ENCODE peak calls at places on chromosomes 1 and 21, in nine cellular contexts. R is K562, S is ovary, P is upper lobe of left lung, H is H1, N is tibial nerve, J is stomach, D is transverse colon, X is suprapubic skin. U is an unnamed sample. For H3K4me1, the result is how much of the 10 kb centered on the place peaks cover.

GRCh38 chr1:193221641-193222040 is 35.2 kb upstream of the B3GALT2 start:
- DNase-seq in P (no peak), R (no peak), X (no peak), S (no peak), D (no peak), J (no peak), N (no peak), H (no peak), U (no peak)

GRCh38 chr1:228090613-228091081 is 8.1 kb downstream of the ARF1 start:
- DNase-seq in X (no peak), H (no peak), R (no peak), N (no peak), P (no peak), D (peak), J (peak), S (peak), U (no peak)

GRCh38 chr21:20701235-20701634 is 297.0 kb upstream of the NCAM2 start:
- DNase-seq in X (no peak), J (no peak), R (no peak), D (no peak), N (no peak), P (no peak), H (no peak), S (no peak), U (no peak)

GRCh38 chr1:223776075-223776814 is 63.9 kb downstream of the CAPN2 start:
- DNase-seq in J (no peak), H (no peak), P (no peak), D (no peak), R (peak), X (no peak), N (no peak), S (no peak), U (no peak)

GRCh38 chr1:234845097-234845660 is 235.2 kb upstream of the IRF2BP2 start:
- DNase-seq in D (no peak), P (no peak), S (no peak), J (no peak), R (no peak), H (no peak), X (no peak), N (no peak), U (no peak)

GRCh38 chr1:2240251-2241156 is 12.4 kb downstream of the SKI start:
- DNase-seq in P (peak), N (peak), S (peak), J (peak), H (no peak), D (peak), R (no peak), X (no peak), U (no peak)

GRCh38 chr1:203408485-203409229 is 57.7 kb upstream of the FMOD start:
- DNase-seq in D (peak), P (peak), S (peak), X (peak), H (no peak), N (peak), J (peak), R (no peak), U (no peak)

GRCh38 chr1:64898107-64898861 is 68.1 kb downstream of the JAK1 start:
- DNase-seq in S (peak), R (peak), P (no peak), D (peak), N (peak), H (no peak), J (peak), X (peak), U (peak)

GRCh38 chr1:24114753-24115152 is 2.8 kb upstream of the MYOM3 start:
- DNase-seq in H (no peak), S (no peak), X (no peak), P (no peak), D (no peak), R (no peak), N (no peak), J (no peak), U (no peak)

GRCh38 chr21:44261191-44261631 is 486 bp downstream of the DNMT3L start:
- DNase-seq in X (no peak), D (no peak), J (no peak), R (no peak), S (no peak), P (peak), H (no peak), N (no peak), U (no peak)

GRCh38 chr1:100952104-100952745 is 56.3 kb downstream of the SLC30A7 start:
- DNase-seq in X (no peak), H (no peak), D (no peak), R (no peak), N (no peak), S (no peak), J (no peak), P (no peak), U (no peak)

GRCh38 chr1:58881471-58881994 is 97.7 kb upstream of the JUN start:
- DNase-seq in N (peak), J (peak), H (no peak), S (peak), X (no peak), P (no peak), R (peak), D (peak), U (no peak)

GRCh38 chr1:87794788-87795614 is 466.3 kb downstream of the LMO4 start:
- DNase-seq in D (no peak), S (no peak), P (no peak), H (no peak), N (no peak), J (no peak), R (no peak), X (no peak), U (no peak)

GRCh38 chr1:64228181-64228957 is 24.9 kb downstream of the UBE2U start:
- DNase-seq in H (no peak), N (no peak), D (no peak), J (no peak), S (no peak), P (no peak), R (no peak), X (no peak), U (no peak)

GRCh38 chr1:8651236-8651890 is 166.1 kb downstream of the RERE start:
- DNase-seq in P (no peak), H (no peak), J (no peak), D (no peak), R (no peak), X (no peak), N (no peak), S (no peak), U (no peak)

GRCh38 chr1:8646996-8647395 is 170.4 kb downstream of the RERE start:
- DNase-seq in X (no peak), P (no peak), D (no peak), N (no peak), S (no peak), J (no peak), H (no peak), R (no peak), U (no peak)

GRCh38 chr1:8646189-8646588 is 171.3 kb downstream of the RERE start:
- DNase-seq in D (no peak), H (no peak), N (no peak), R (no peak), J (no peak), S (no peak), P (no peak), X (no peak), U (no peak)

GRCh38 chr1:8649875-8650274 is 167.6 kb downstream of the RERE start:
- DNase-seq in H (no peak), N (no peak), P (no peak), R (no peak), J (no peak), S (no peak), D (no peak), X (no peak), U (no peak)

GRCh38 chr1:8649027-8649426 is 168.4 kb downstream of the RERE start:
- DNase-seq in R (no peak), H (no peak), S (no peak), N (no peak), P (no peak), X (no peak), J (no peak), D (no peak), U (no peak)
- H3K4me1 ChIP-seq in R (under half), H (under half), S (under half), N (under half), P (under half), X (under half), J (under half), D (under half), U (under half)

GRCh38 chr1:35764283-35764682 is 5.5 kb downstream of the CLSPN start:
- DNase-seq in S (no peak), R (no peak), P (no peak), H (no peak), D (no peak), X (no peak), N (no peak), J (no peak), U (no peak)
- H3K4me3 ChIP-seq in S (no peak), R (no peak), P (no peak), H (no peak), D (no peak), X (no peak), N (no peak), J (no peak), U (no peak)

DNA sequence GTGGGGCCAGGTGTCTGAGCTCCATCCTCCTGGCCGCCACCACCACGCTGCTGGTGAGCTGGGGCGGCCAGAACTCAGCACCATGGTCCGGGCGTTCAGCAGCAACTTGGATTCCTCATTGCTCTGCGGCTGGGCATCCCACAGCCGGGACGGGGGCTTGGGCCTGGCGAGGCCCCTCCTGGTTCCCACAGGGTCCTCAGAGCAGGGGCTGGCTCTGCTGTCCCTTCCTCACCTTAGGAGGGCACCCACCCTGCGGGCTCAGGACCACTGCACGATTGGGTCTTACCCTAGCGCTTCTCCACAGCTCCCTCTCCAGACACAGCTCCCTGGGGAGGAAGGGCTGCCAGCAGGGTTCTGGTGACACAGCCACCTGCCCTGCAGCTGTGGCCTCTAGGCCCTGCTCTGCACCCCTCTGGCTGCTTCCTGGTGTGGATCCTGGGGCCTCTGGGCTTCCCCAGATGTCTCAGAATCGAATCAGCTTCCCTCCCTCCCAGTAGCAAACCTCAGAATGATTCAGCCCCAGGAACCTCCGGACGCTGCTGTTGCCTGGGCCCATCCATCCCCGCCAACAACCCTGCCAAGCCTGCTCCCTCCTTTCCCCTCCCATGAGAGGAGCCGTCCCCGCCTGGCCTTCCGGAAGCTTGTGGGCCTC is 25.0 kb downstream of the CRYAA start:
- DNase-seq in N (peak), J (no peak), P (peak), X (peak), S (no peak), H (no peak), R (no peak), D (no peak), U (no peak)
- TF ChIP-seq EP300 in N (no peak), J (no peak), P (no peak), X (no peak), S (no peak), H (no peak), R (no peak), D (no peak), U (no peak)

DNA sequence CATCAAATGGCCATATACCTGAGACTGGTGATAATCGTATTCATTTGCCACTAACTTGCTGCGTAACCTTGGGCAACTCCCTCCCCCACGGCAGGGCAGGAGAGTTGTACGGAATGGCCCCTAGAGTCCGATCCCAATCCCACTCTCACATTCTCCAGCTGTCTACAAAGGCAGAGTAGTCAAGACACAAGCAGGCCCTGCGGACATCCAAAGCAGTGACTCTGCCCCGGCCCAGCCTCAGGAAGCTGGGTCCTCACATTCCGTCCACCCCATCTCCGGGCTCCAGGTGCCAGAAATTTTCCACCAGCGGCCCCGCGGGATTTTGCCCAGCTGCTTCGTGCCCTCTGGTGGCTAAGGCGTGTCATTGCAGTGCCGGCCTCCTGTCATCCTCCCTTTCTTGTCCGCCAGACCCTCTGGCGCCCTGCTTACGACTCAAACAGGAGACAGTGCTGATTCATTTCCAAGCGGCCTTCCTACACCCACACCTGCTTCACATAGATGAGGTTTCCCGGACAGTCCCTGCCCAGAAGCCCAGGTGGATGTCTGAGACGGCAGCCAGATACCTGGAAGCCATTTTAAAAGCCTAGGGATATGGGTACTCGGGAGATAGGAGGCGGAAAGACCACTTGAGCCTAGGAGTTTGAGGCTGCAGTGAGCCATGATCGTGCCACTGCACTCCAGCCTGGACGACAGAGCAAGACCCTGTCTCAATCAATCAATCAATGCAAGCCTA is 2.9 kb upstream of the S100A2 start:
- DNase-seq in N (peak), R (peak), J (peak), D (peak), S (peak), P (peak), X (peak), H (peak), U (peak)
- H3K4me1 ChIP-seq in N (under half), R (under half), J (under half), D (half or more), S (under half), P (half or more), X (half or more), H (under half), U (half or more)

GRCh38 chr1:41285818-41286217 is 43.7 kb upstream of the SCMH1 start:
- DNase-seq in R (no peak), H (no peak), D (no peak), P (no peak), X (no peak), N (no peak), J (no peak), S (no peak), U (no peak)
- H3K4me3 ChIP-seq in R (no peak), H (no peak), D (no peak), P (no peak), X (no peak), N (no peak), J (no peak), S (no peak), U (no peak)

DNA sequence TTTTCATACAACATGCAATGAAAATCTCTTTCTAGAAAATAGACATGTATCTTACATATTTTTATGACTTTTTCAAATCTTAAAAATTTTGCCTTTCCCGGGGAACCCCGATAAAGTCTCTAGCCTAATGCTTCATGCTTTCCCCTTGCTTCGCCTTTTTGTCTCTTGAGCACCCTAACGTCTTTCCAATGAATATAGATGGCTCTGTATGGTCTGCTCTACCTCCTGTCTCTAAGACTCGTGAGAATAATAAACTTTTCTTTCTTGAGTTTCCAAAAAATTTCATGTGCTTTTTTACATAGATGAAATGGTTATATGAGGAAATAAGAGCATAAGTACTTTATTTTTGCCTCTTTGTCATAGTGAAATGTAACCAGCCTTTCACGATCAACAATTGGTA is 202.6 kb downstream of the PDE4B start:
- DNase-seq in X (no peak), J (no peak), H (no peak), P (no peak), R (no peak), D (no peak), S (no peak), N (no peak), U (no peak)
- TF ChIP-seq EP300 in X (no peak), J (no peak), H (no peak), P (no peak), R (no peak), D (no peak), S (no peak), N (no peak), U (no peak)

DNA sequence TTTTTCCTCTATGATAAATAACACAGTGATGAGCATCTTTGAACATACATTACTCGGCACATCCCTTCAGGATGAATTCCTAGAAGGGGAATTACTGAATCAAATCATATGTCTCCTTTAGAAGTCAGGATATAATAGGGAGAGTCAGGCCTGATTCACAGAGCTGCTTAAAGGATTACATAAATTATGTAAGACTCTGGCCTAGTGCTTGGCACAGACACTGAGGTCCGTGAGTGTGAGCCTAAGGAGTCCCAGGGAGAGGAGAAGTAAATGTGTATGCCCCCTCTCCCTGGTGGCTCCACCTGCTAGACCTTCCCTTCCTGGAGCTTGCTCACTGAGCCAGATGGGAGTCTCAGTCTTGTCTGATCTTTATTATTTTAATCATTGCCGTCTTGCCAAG is 8.6 kb upstream of the FOXE3 start:
- DNase-seq in S (no peak), N (no peak), J (no peak), X (no peak), H (no peak), R (no peak), D (no peak), P (no peak), U (no peak)
- H3K4me1 ChIP-seq in S (under half), N (under half), J (under half), X (under half), H (under half), R (under half), D (under half), P (under half), U (under half)

GRCh38 chr1:15836772-15837669 is 10.5 kb upstream of the SPEN start:
- DNase-seq in P (peak), J (peak), D (peak), S (peak), N (no peak), X (peak), R (no peak), H (no peak), U (no peak)
- H3K4me3 ChIP-seq in P (no peak), J (peak), D (no peak), S (no peak), N (peak), X (peak), R (peak), H (peak), U (peak)

GRCh38 chr1:185864331-185864730 is 130.1 kb downstream of the HMCN1 start:
- DNase-seq in N (no peak), H (no peak), S (no peak), P (no peak), J (no peak), R (no peak), D (peak), X (no peak), U (no peak)

GRCh38 chr1:185861630-185862029 is 127.4 kb downstream of the HMCN1 start:
- DNase-seq in P (no peak), J (no peak), S (no peak), D (no peak), X (no peak), R (no peak), H (no peak), N (no peak), U (no peak)

GRCh38 chr1:185860876-185861275 is 126.7 kb downstream of the HMCN1 start:
- DNase-seq in P (no peak), N (no peak), D (no peak), R (no peak), J (no peak), H (no peak), X (no peak), S (no peak), U (no peak)

GRCh38 chr1:185860316-185860715 is 126.1 kb downstream of the HMCN1 start:
- DNase-seq in X (no peak), J (no peak), R (no peak), S (no peak), N (no peak), H (no peak), D (no peak), P (no peak), U (no peak)

DNA sequence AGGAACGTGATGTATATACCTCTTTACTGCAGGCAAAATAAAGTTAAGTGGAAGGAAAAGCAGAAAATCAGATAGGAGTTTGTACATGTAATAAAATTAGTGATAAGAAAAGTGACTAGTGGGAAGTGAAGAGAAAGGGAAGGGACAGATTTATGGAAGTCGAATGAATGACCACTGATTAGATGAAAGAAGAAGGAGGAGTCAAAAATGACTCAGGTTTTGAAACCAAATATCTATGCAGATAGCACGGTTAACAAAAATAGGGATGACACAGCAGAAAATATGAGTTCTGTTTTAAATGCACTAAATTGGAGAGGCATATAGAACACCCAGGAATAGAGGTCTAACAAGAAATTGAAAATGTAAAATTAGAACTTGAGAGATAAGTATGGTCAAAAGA is 128.0 kb downstream of the HMCN1 start:
- DNase-seq in H (no peak), S (no peak), X (no peak), D (no peak), R (peak), N (no peak), P (no peak), J (no peak), U (no peak)
- TF ChIP-seq EP300 in H (no peak), S (no peak), X (no peak), D (no peak), R (peak), N (no peak), P (no peak), J (no peak), U (no peak)

U was measured in esophagus muscularis mucosa.